ENCODE peak calls at places on chromosomes 11 and 22, in six cellular contexts. P is uterus, U is PC-3, Z is HCT116, D is ascending aorta, F is K562. J is an unnamed sample. For H3K27me3 and H3K4me1, the result is how much of the 10 kb centered on the place peaks cover.

GRCh38 chr11:62427630-62428233 is 8.9 kb downstream of the SCGB1A1 start:
- DNase-seq in P (no peak), U (peak), Z (no peak), D (no peak), F (no peak), J (no peak)

GRCh38 chr22:17570851-17571631 is 7.7 kb downstream of the SLC25A18 start:
- DNase-seq in P (peak), U (no peak), Z (no peak), D (no peak), F (no peak), J (peak)

GRCh38 chr22:46149493-46149997 is 781 bp upstream of the PPARA start:
- DNase-seq in P (peak), U (no peak), Z (no peak), D (no peak), F (no peak), J (peak)

GRCh38 chr11:45092901-45093760 is 53.3 kb upstream of the PRDM11 start:
- DNase-seq in P (peak), U (peak), Z (no peak), D (no peak), F (no peak), J (no peak)

GRCh38 chr11:109677876-109678275 is 255.9 kb downstream of the C11orf87 start:
- DNase-seq in P (no peak), U (no peak), Z (no peak), D (no peak), F (no peak), J (no peak)

GRCh38 chr11:106961048-106961447 is 57.2 kb downstream of the GUCY1A2 start:
- DNase-seq in P (no peak), U (peak), Z (no peak), D (no peak), F (no peak), J (no peak)

GRCh38 chr11:74142624-74143023 is 28.2 kb downstream of the C2CD3 start:
- DNase-seq in P (no peak), U (peak), Z (no peak), D (no peak), F (no peak), J (no peak)

GRCh38 chr22:27336151-27337090 is 465.1 kb downstream of the MN1 start:
- DNase-seq in P (no peak), U (peak), Z (no peak), D (no peak), F (no peak), J (no peak)

GRCh38 chr22:44365832-44366231 is 53.1 kb upstream of the SHISAL1 start:
- DNase-seq in P (peak), U (no peak), Z (no peak), D (no peak), F (no peak), J (no peak)

GRCh38 chr11:101618691-101619090 is 34.9 kb upstream of the TRPC6 start:
- DNase-seq in P (no peak), U (peak), Z (no peak), D (no peak), F (no peak), J (no peak)

GRCh38 chr22:24925586-24926427 is 20.7 kb downstream of the LHFPL7 start:
- DNase-seq in P (no peak), U (no peak), Z (no peak), D (no peak), F (no peak), J (no peak)

GRCh38 chr11:45906965-45907591 is at the start of gene FREY1:
- DNase-seq in P (no peak), U (no peak), Z (no peak), D (no peak), F (no peak), J (no peak)

GRCh38 chr11:21933095-21933494 is 259.8 kb upstream of the ANO5 start:
- DNase-seq in P (no peak), U (no peak), Z (no peak), D (no peak), F (no peak), J (no peak)

GRCh38 chr11:74615988-74616387 is 23.6 kb downstream of the POLD3 start:
- DNase-seq in P (no peak), U (no peak), Z (no peak), D (no peak), F (no peak), J (no peak)

DNA sequence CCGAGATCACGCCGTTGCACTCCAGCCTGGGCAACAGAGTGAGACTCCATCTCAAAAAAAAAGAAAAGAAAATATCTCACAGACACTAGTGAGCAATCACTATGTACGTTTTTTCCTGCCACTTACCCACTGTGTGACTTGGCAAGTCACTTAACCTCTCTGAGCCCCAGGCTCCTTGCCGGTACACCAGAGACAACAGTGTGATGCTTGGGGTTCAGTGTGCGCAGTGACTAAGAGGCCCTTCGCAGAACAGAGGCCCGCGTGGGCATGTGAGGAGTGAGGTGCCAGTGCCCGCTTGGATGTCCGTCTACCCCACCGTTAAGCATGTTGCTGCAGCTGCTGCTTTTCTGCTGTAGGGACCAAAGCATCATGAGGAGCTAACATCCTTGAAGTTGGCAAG is 6.7 kb downstream of the OAF start:
- DNase-seq in P (no peak), U (no peak), Z (no peak), D (no peak), F (no peak), J (no peak)
- H3K27me3 ChIP-seq in P (under half), U (under half), Z (under half), D (under half), F (under half), J (under half)

GRCh38 chr11:61148016-61148640 is 13.1 kb downstream of the VPS37C start:
- DNase-seq in P (no peak), U (no peak), Z (no peak), D (no peak), F (no peak), J (no peak)
- H3K4me1 ChIP-seq in P (under half), U (under half), Z (under half), D (under half), F (under half), J (under half)

GRCh38 chr11:14190992-14191773 is 167.8 kb downstream of the RRAS2 start:
- DNase-seq in P (no peak), U (no peak), Z (no peak), D (no peak), F (no peak), J (no peak)
- H3K27ac ChIP-seq in P (peak), U (no peak), Z (no peak), D (peak), F (no peak), J (peak)

GRCh38 chr11:17734418-17734911 is at the start of gene KCNC1:
- DNase-seq in P (no peak), U (no peak), Z (no peak), D (no peak), F (peak), J (peak)
- H3K27me3 ChIP-seq in P (under half), U (under half), Z (under half), D (under half), F (under half), J (under half)

DNA sequence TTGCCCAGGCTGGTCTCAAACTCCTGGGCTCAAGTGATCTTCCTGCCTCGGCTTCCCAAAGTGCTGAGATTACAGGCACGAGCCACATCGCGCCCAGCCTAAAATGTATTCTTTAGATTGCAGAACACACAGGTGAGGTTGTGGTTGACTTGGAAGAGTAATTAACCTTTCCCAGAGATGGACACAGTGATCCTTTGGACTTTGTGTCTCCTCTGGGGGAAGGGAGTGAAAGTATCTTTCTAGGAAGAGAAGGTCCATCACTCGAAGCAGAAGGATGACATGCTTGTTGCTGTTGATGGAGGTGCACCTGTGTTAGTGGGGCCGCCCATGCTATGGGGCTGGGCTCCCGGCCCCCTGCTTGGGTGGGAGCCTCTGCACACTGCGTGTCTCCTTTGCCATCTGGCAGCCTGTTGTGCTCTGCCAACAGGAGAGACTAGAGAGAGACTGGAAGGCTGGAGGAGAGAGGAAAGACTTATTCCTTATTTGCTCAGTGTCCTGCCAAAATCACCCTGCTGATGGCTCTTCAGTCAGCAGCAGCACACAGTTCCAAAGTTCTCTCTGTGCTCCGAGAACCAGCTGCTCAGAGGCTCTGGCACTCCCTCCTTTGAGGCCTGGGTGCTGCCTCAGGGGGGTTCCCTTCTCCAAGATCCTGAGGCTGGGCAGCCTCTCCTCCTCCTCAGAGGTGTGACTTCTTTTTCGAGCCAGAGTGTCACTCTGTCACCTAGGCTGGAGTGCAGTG is 33.1 kb upstream of the CYB5R3 start:
- DNase-seq in P (no peak), U (no peak), Z (no peak), D (no peak), F (no peak), J (peak)
- H3K4me1 ChIP-seq in P (under half), U (under half), Z (under half), D (under half), F (under half), J (under half)

DNA sequence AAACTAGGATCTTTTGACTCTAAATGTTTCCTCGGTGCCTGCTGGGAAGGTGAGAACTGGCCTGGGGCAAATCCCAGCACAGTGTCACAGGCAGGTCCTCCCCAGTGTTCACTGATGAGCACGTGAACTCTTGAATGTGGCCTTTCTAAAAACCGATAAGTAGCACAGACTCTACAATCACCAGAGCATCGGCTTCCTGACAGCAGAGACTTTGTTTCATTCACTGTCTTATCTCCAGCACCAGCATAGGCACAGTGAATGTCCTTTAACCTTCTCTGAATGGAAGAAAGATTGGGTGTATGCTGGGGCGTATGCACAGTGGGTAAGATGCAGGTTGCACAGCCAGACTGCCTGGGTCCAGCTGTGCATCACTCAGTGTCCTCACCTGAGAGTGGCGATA is 59.3 kb upstream of the EIF3D start:
- DNase-seq in P (no peak), U (no peak), Z (no peak), D (no peak), F (no peak), J (no peak)
- H3K27ac ChIP-seq in P (no peak), U (no peak), Z (no peak), D (no peak), F (no peak), J (no peak)

J was measured in right cardiac atrium.